ENCODE peak calls at places on chromosomes 3 and 15, in eight cellular contexts. H is progenitor cell of endocrine pancreas, M is psoas muscle, Y is mucosa of descending colon, W is fibroblast of pulmonary artery, F is lower leg skin, I is neural progenitor cell, E is astrocyte. J is an unnamed sample.

GRCh38 chr3:66297917-66298316 is 77.1 kb downstream of the SLC25A26 start:
- DNase-seq in H (no peak), M (no peak), Y (no peak), W (peak), F (no peak), I (no peak), E (peak), J (no peak)

GRCh38 chr3:122929576-122930365 is 97.8 kb downstream of the SEMA5B start:
- DNase-seq in H (no peak), M (no peak), Y (no peak), W (no peak), F (no peak), I (no peak), E (no peak), J (no peak)

GRCh38 chr15:42444415-42445063 is 46.4 kb downstream of the ZNF106 start:
- DNase-seq in H (no peak), M (no peak), Y (no peak), W (no peak), F (no peak), I (no peak), E (peak), J (no peak)

GRCh38 chr3:197168063-197168462 is 130.3 kb downstream of the DLG1 start:
- DNase-seq in H (no peak), M (no peak), Y (no peak), W (no peak), F (no peak), I (no peak), E (no peak), J (no peak)

GRCh38 chr3:144590854-144591253 is 619.2 kb downstream of the DIPK2A start:
- DNase-seq in H (no peak), M (no peak), Y (no peak), W (peak), F (no peak), I (no peak), E (peak), J (no peak)

GRCh38 chr3:13507791-13508339 is 27.8 kb downstream of the HDAC11 start:
- DNase-seq in H (no peak), M (peak), Y (peak), W (no peak), F (no peak), I (peak), E (no peak), J (no peak)

GRCh38 chr3:31086698-31087097 is 192.2 kb upstream of the GADL1 start:
- DNase-seq in H (no peak), M (no peak), Y (no peak), W (no peak), F (no peak), I (no peak), E (no peak), J (no peak)

GRCh38 chr3:162317046-162317445 is 820.4 kb downstream of the OTOL1 start:
- DNase-seq in H (no peak), M (no peak), Y (no peak), W (no peak), F (no peak), I (no peak), E (no peak), J (no peak)

GRCh38 chr3:129971368-129972052 is 3.0 kb upstream of the TRH start:
- DNase-seq in H (no peak), M (no peak), Y (no peak), W (no peak), F (no peak), I (peak), E (no peak), J (no peak)

GRCh38 chr3:122215592-122216298 is 32.3 kb downstream of the CASR start:
- DNase-seq in H (no peak), M (no peak), Y (no peak), W (no peak), F (no peak), I (no peak), E (no peak), J (no peak)

GRCh38 chr3:197478746-197479668 is 76.8 kb downstream of the BDH1 start:
- DNase-seq in H (no peak), M (no peak), Y (peak), W (no peak), F (no peak), I (peak), E (peak), J (no peak)

GRCh38 chr3:135155228-135155627 is 360.2 kb downstream of the EPHB1 start:
- DNase-seq in H (no peak), M (no peak), Y (no peak), W (no peak), F (no peak), I (no peak), E (no peak), J (no peak)

GRCh38 chr3:14663396-14663795 is 11.5 kb upstream of the C3orf20 start:
- DNase-seq in H (no peak), M (no peak), Y (no peak), W (no peak), F (no peak), I (no peak), E (no peak), J (no peak)

GRCh38 chr3:59771760-59772159 is 721.9 kb upstream of the CFAP20DC start:
- DNase-seq in H (no peak), M (no peak), Y (no peak), W (peak), F (no peak), I (no peak), E (peak), J (no peak)

GRCh38 chr15:75198560-75199346 is 2.9 kb upstream of the C15orf39 start:
- DNase-seq in H (no peak), M (no peak), Y (no peak), W (peak), F (no peak), I (peak), E (no peak), J (no peak)

GRCh38 chr3:138434276-138434874 is at the start of gene ESYT3:
- DNase-seq in H (peak), M (peak), Y (peak), W (peak), F (peak), I (peak), E (peak), J (peak)

GRCh38 chr15:95292790-95293450 is 1037.6 kb upstream of the NR2F2 start:
- DNase-seq in H (no peak), M (no peak), Y (no peak), W (peak), F (no peak), I (no peak), E (no peak), J (no peak)

DNA sequence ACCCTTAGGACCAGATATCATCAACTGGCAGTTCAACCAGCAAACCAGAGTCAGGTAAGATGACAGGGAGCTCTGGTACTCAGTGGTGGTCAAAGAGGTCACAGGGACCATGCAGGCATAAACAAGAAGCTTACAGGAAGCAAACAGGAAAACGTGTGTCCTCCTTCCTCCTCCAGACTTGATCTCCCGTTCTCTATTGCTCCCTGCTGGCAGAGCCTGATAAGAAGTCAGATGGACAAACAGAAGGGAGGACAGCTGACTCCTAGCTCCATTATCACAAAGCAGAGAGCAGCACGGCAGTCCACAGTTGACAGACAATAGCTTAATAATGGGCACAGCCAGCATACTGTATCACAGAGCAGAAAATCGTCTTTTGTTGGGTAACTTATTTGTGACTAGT is 156.5 kb upstream of the SLC2A2 start:
- DNase-seq in H (no peak), M (no peak), Y (no peak), W (peak), F (no peak), I (no peak), E (no peak), J (peak)
- TF ChIP-seq CTCF in H (peak), M (no peak), Y (no peak), W (peak), F (no peak), I (peak), E (peak), J (no peak)

GRCh38 chr3:189170559-189170958 is 1.2 kb upstream of the TPRG1 start:
- DNase-seq in H (no peak), M (no peak), Y (no peak), W (no peak), F (no peak), I (no peak), E (peak), J (no peak)

GRCh38 chr3:189168711-189169110 is 3.1 kb upstream of the TPRG1 start:
- DNase-seq in H (no peak), M (no peak), Y (no peak), W (no peak), F (no peak), I (no peak), E (no peak), J (no peak)

GRCh38 chr3:189167027-189167766 is 4.6 kb upstream of the TPRG1 start:
- DNase-seq in H (no peak), M (no peak), Y (peak), W (no peak), F (no peak), I (no peak), E (no peak), J (no peak)

GRCh38 chr3:189171707-189172106 is at the start of gene TPRG1:
- DNase-seq in H (no peak), M (no peak), Y (no peak), W (no peak), F (no peak), I (no peak), E (no peak), J (no peak)

DNA sequence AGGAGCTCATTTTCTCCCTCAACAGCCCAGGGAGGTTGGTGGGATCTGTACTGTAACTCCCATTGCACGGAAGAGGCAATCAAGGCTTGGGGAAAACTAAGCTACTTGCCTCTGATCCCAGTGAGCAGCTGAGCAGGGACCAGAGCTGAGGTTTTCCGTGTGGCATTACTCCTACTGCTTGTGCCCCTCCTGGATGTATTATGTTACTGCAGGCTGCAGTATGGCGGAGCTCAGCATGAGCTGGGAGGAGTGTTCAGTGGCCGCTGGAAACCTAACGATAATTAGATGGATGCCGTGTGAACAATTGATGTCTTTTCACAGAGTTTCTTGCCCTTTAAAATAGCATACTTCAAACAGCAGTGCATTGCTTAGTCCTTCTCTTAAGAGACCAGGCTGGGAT is 2.0 kb upstream of the TPRG1 start:
- DNase-seq in H (no peak), M (no peak), Y (no peak), W (no peak), F (no peak), I (peak), E (no peak), J (no peak)
- TF ChIP-seq CTCF in H (peak), M (no peak), Y (no peak), W (no peak), F (no peak), I (peak), E (peak), J (no peak)

GRCh38 chr3:10941972-10942371 is 50.6 kb upstream of the SLC6A1 start:
- DNase-seq in H (no peak), M (no peak), Y (no peak), W (no peak), F (peak), I (peak), E (no peak), J (peak)
- TF ChIP-seq CTCF in H (peak), M (peak), Y (no peak), W (peak), F (no peak), I (peak), E (peak), J (peak)

GRCh38 chr15:63911160-63911559 is 77.4 kb upstream of the HERC1 start:
- DNase-seq in H (no peak), M (no peak), Y (no peak), W (no peak), F (no peak), I (no peak), E (no peak), J (no peak)
- TF ChIP-seq CTCF in H (no peak), M (no peak), Y (no peak), W (no peak), F (no peak), I (no peak), E (no peak), J (no peak)

J was measured in endothelial cell.